ENCODE peak calls at places on chromosomes 13 and 19, in ten cellular contexts. E is A549, J is uterus, X is cardiac fibroblast, Q is RWPE2, Y is upper lobe of left lung, F is HFF-Myc, W is brain microvascular endothelial cell, P is heart right ventricle, H is breast epithelium. D is an unnamed sample.
A peak's percentile ranks its signal among the peaks of the same experiment; 100 is the strongest.

GRCh38 chr19:30968210-30968609 is 381.0 kb downstream of the TSHZ3 start:
- DNase-seq in E (peak; percentile 35), J (no peak), X (no peak), Q (no peak), Y (no peak), F (no peak), W (no peak), P (no peak), H (no peak), D (no peak)

GRCh38 chr13:30319703-30320102 is 12.4 kb upstream of the KATNAL1 start:
- DNase-seq in E (no peak), J (no peak), X (no peak), Q (no peak), Y (no peak), F (no peak), W (no peak), P (no peak), H (no peak), D (no peak)

GRCh38 chr13:98025480-98026025 is 72.1 kb downstream of the IPO5 start:
- DNase-seq in E (no peak), J (no peak), X (no peak), Q (no peak), Y (no peak), F (no peak), W (no peak), P (no peak), H (no peak), D (no peak)

GRCh38 chr13:41008349-41008980 is 10.7 kb downstream of the ELF1 start:
- DNase-seq in E (peak; percentile 56), J (no peak), X (peak; percentile 54), Q (no peak), Y (no peak), F (no peak), W (peak; percentile 13), P (no peak), H (no peak), D (no peak)

GRCh38 chr19:48674921-48675824 is 2.4 kb upstream of the NTN5 start:
- DNase-seq in E (peak; percentile 90), J (peak; percentile 83), X (peak; percentile 87), Q (no peak), Y (peak; percentile 87), F (peak; percentile 65), W (peak; percentile 73), P (peak; percentile 87), H (peak; percentile 80), D (peak; percentile 95)

GRCh38 chr13:75870397-75870801 is 234.3 kb downstream of the LMO7 start:
- DNase-seq in E (peak; percentile 14), J (peak; percentile 17), X (peak; percentile 38), Q (no peak), Y (no peak), F (no peak), W (no peak), P (no peak), H (no peak), D (peak; percentile 39)

GRCh38 chr19:36489920-36490415 is 607 bp upstream of the ZNF566 start:
- DNase-seq in E (peak; percentile 98), J (peak; percentile 79), X (peak; percentile 97), Q (peak; percentile 79), Y (no peak), F (peak; percentile 89), W (peak; percentile 96), P (no peak), H (no peak), D (peak; percentile 86)

GRCh38 chr19:47429140-47429793 is 9.9 kb upstream of the MEIS3 start:
- DNase-seq in E (no peak), J (no peak), X (no peak), Q (no peak), Y (no peak), F (no peak), W (no peak), P (no peak), H (no peak), D (no peak)

GRCh38 chr13:37868691-37869505 is 674 bp downstream of the TRPC4 start:
- DNase-seq in E (no peak), J (no peak), X (peak; percentile 59), Q (no peak), Y (no peak), F (no peak), W (peak; percentile 46), P (no peak), H (no peak), D (no peak)

GRCh38 chr13:50401721-50402510 is 386.7 kb downstream of the KCNRG start:
- DNase-seq in E (no peak), J (no peak), X (peak; percentile 72), Q (no peak), Y (no peak), F (no peak), W (peak; percentile 46), P (no peak), H (no peak), D (no peak)

GRCh38 chr19:45591004-45591637 is 6.5 kb upstream of the OPA3 start:
- DNase-seq in E (peak; percentile 85), J (no peak), X (no peak), Q (no peak), Y (peak; percentile 85), F (no peak), W (no peak), P (no peak), H (peak; percentile 59), D (no peak)

GRCh38 chr19:548841-549830 is 5.3 kb downstream of the GZMM start:
- DNase-seq in E (no peak), J (no peak), X (no peak), Q (no peak), Y (no peak), F (no peak), W (no peak), P (no peak), H (no peak), D (peak; percentile 43)

GRCh38 chr19:41353466-41354342 is at the start of gene TGFB1:
- DNase-seq in E (peak; percentile 92), J (peak; percentile 89), X (peak; percentile 95), Q (peak; percentile 85), Y (peak; percentile 97), F (no peak), W (peak; percentile 78), P (peak; percentile 89), H (peak; percentile 78), D (peak; percentile 99)

GRCh38 chr13:28229522-28229921 is 91.2 kb downstream of the PAN3 start:
- DNase-seq in E (no peak), J (no peak), X (no peak), Q (no peak), Y (no peak), F (no peak), W (no peak), P (no peak), H (no peak), D (no peak)

GRCh38 chr19:2703077-2703437 is 563 bp upstream of the GNG7 start:
- DNase-seq in E (no peak), J (no peak), X (no peak), Q (no peak), Y (no peak), F (no peak), W (no peak), P (no peak), H (no peak), D (no peak)

GRCh38 chr19:54391589-54392061 is 23.6 kb upstream of the TTYH1 start:
- DNase-seq in E (peak; percentile 41), J (no peak), X (no peak), Q (no peak), Y (no peak), F (no peak), W (peak; percentile 4), P (no peak), H (no peak), D (no peak)
- TF ChIP-seq CTCF in E (no peak), J (no peak), X (peak; percentile 12), Q (no peak), Y (no peak), F (no peak), W (peak; percentile 18), P (no peak), H (no peak), D (no peak)

DNA sequence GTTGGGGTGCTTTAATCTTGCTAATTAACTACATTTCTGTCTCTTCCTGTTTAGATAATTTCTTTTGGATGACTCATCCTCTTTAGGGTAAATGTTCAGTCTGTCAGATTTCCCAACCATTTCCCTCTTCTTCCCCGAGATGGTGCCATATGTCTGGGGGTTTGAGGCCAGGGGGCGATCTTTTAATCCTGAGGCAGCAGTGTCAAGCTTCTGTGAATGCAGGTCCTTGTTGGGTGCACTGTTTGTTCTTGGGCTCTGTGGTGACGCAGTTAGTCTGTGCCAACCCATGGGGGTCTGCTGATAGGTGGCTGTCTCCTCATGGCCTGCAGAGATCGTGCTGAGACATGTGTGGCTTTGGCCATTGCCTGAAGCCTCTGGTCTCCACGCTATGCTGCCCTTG is 420.4 kb downstream of the NDFIP2 start:
- DNase-seq in E (no peak), J (no peak), X (peak; percentile 61), Q (no peak), Y (no peak), F (no peak), W (peak; percentile 1), P (no peak), H (no peak), D (no peak)
- TF ChIP-seq CTCF in E (no peak), J (no peak), X (no peak), Q (no peak), Y (no peak), F (no peak), W (peak; percentile 31), P (no peak), H (no peak), D (no peak)

DNA sequence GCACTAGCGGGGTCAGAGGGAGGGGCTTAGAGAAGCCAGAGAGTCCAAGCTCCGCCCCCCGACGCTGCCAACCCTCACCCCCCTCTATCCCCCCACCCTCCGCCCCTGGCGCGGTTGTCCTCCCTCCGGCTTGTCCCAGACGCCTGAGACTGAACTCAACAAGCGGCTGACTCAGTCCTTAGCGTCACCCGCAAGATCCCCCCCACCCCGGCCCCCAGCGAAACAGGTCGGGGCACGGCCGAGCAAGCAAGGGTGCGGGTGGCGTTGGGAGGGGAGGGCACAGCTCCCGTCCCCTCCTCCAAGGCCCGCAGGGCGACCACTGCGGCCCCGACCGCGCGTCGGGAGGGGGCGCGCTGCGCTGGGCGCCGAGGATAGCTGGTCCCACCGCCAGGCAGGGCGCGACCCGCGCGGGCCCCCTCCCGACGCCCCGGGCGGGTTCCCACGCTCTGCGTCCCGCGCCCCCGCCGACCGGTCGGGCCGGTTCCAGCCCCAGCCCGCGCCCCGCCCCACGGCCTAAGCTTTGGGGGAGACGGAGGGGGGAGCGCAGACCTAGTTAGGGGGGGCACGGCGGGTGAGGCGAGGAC is 5.3 kb downstream of the NOTCH3 start:
- DNase-seq in E (no peak), J (peak; percentile 55), X (peak; percentile 65), Q (peak; percentile 74), Y (peak; percentile 93), F (no peak), W (peak; percentile 79), P (peak; percentile 55), H (peak; percentile 85), D (no peak)
- TF ChIP-seq CTCF in E (no peak), J (peak; percentile 30), X (no peak), Q (peak; percentile 17), Y (peak; percentile 27), F (no peak), W (peak; percentile 25), P (peak; percentile 33), H (no peak), D (no peak)

GRCh38 chr13:26590951-26591350 is 33.5 kb downstream of the WASF3 start:
- DNase-seq in E (no peak), J (no peak), X (no peak), Q (no peak), Y (no peak), F (no peak), W (no peak), P (no peak), H (no peak), D (no peak)
- TF ChIP-seq CTCF in E (no peak), J (no peak), X (no peak), Q (no peak), Y (no peak), F (no peak), W (no peak), P (no peak), H (no peak), D (no peak)

GRCh38 chr13:110363009-110363408 is 55.9 kb downstream of the COL4A2 start:
- DNase-seq in E (no peak), J (peak; percentile 44), X (no peak), Q (no peak), Y (no peak), F (no peak), W (peak; percentile 84), P (no peak), H (no peak), D (no peak)
- TF ChIP-seq CTCF in E (no peak), J (no peak), X (peak; percentile 27), Q (peak; percentile 6), Y (no peak), F (no peak), W (peak; percentile 63), P (no peak), H (no peak), D (no peak)

D was measured in GM20000.